ENCODE peak calls at places on chromosome 13, in nine cellular contexts. Q, G, S, B, P, W, T, F and A are unnamed samples.

GRCh38 chr13:108352599-108352998 is 83.1 kb downstream of the TNFSF13B start:
- DNase-seq in Q (no peak), G (no peak), S (no peak), B (peak; percentile 18), P (no peak), W (no peak), T (no peak), F (no peak), A (no peak)

GRCh38 chr13:30027569-30028455 is 177.4 kb upstream of the UBL3 start:
- DNase-seq in Q (no peak), G (no peak), S (no peak), B (peak; percentile 40), P (no peak), W (no peak), T (peak; percentile 36), F (no peak), A (no peak)

GRCh38 chr13:38690231-38690630 is 3.4 kb downstream of the FREM2 start:
- DNase-seq in Q (no peak), G (no peak), S (no peak), B (no peak), P (no peak), W (no peak), T (no peak), F (no peak), A (no peak)

GRCh38 chr13:98822238-98822606 is 69.8 kb upstream of the SLC15A1 start:
- DNase-seq in Q (no peak), G (no peak), S (no peak), B (peak; percentile 25), P (no peak), W (no peak), T (peak; percentile 39), F (no peak), A (no peak)

GRCh38 chr13:37647038-37647650 is 48.6 kb upstream of the POSTN start:
- DNase-seq in Q (no peak), G (no peak), S (no peak), B (no peak), P (no peak), W (peak; percentile 61), T (no peak), F (no peak), A (no peak)

GRCh38 chr13:110815471-110816204 is 99.2 kb downstream of the ANKRD10 start:
- DNase-seq in Q (no peak), G (peak; percentile 41), S (no peak), B (no peak), P (no peak), W (no peak), T (no peak), F (no peak), A (no peak)

GRCh38 chr13:113413178-113413897 is 40.0 kb downstream of the ADPRHL1 start:
- DNase-seq in Q (no peak), G (no peak), S (no peak), B (no peak), P (no peak), W (no peak), T (peak; percentile 52), F (no peak), A (peak; percentile 47)

GRCh38 chr13:91805605-91806004 is 407.2 kb downstream of the GPC5 start:
- DNase-seq in Q (no peak), G (no peak), S (no peak), B (no peak), P (no peak), W (no peak), T (peak; percentile 16), F (no peak), A (no peak)

GRCh38 chr13:46343279-46343949 is 43.6 kb downstream of the RUBCNL start:
- DNase-seq in Q (no peak), G (no peak), S (no peak), B (no peak), P (no peak), W (no peak), T (no peak), F (no peak), A (no peak)

GRCh38 chr13:105702441-105702840 is 833.0 kb downstream of the EFNB2 start:
- DNase-seq in Q (no peak), G (no peak), S (no peak), B (no peak), P (no peak), W (no peak), T (peak; percentile 1), F (no peak), A (no peak)

GRCh38 chr13:30486230-30487074 is 20.7 kb upstream of the HMGB1 start:
- DNase-seq in Q (no peak), G (peak; percentile 49), S (no peak), B (no peak), P (no peak), W (no peak), T (no peak), F (no peak), A (no peak)

GRCh38 chr13:59970847-59971246 is 192.9 kb downstream of the DIAPH3 start:
- DNase-seq in Q (no peak), G (no peak), S (no peak), B (no peak), P (no peak), W (no peak), T (no peak), F (no peak), A (no peak)

GRCh38 chr13:111431241-111431640 is 110.8 kb downstream of the TEX29 start:
- DNase-seq in Q (no peak), G (no peak), S (no peak), B (no peak), P (no peak), W (no peak), T (no peak), F (peak; percentile 84), A (no peak)